ENCODE peak calls at places on chromosome 12, in six cellular contexts. One of them, this sample, is unnamed.

GRCh38 chr12:126551882-126552281 is 1486.6 kb downstream of the AACS start:
- DNase-seq in astrocyte: no peak
- DNase-seq in HepG2: no peak
- DNase-seq in GM12878: no peak
- DNase-seq in mammary epithelial cell: no peak
- DNase-seq in endothelial cell of umbilical vein: no peak
- DNase-seq in this sample: no peak

GRCh38 chr12:8088574-8088973 is 6.5 kb downstream of the NECAP1 start:
- DNase-seq in astrocyte: no peak
- DNase-seq in HepG2: no peak
- DNase-seq in GM12878: no peak
- DNase-seq in mammary epithelial cell: no peak
- DNase-seq in endothelial cell of umbilical vein: no peak
- DNase-seq in this sample: no peak

GRCh38 chr12:100826323-100826722 is 31.7 kb downstream of the ANO4 start:
- DNase-seq in astrocyte: peak
- DNase-seq in HepG2: peak
- DNase-seq in GM12878: no peak
- DNase-seq in mammary epithelial cell: peak
- DNase-seq in endothelial cell of umbilical vein: peak
- DNase-seq in this sample: peak

GRCh38 chr12:3061129-3061857 is 15.9 kb upstream of the TSPAN9 start:
- DNase-seq in astrocyte: peak
- DNase-seq in HepG2: no peak
- DNase-seq in GM12878: no peak
- DNase-seq in mammary epithelial cell: no peak
- DNase-seq in endothelial cell of umbilical vein: no peak
- DNase-seq in this sample: peak

GRCh38 chr12:79125358-79125757 is 260.8 kb downstream of the SYT1 start:
- DNase-seq in astrocyte: no peak
- DNase-seq in HepG2: no peak
- DNase-seq in GM12878: no peak
- DNase-seq in mammary epithelial cell: no peak
- DNase-seq in endothelial cell of umbilical vein: no peak
- DNase-seq in this sample: no peak

GRCh38 chr12:109433618-109434017 is 43.5 kb downstream of the KCTD10 start:
- DNase-seq in astrocyte: no peak
- DNase-seq in HepG2: no peak
- DNase-seq in GM12878: no peak
- DNase-seq in mammary epithelial cell: no peak
- DNase-seq in endothelial cell of umbilical vein: no peak
- DNase-seq in this sample: no peak

GRCh38 chr12:121861549-121862254 is 3.0 kb upstream of the HPD start:
- DNase-seq in astrocyte: peak
- DNase-seq in HepG2: peak
- DNase-seq in GM12878: no peak
- DNase-seq in mammary epithelial cell: no peak
- DNase-seq in endothelial cell of umbilical vein: no peak
- DNase-seq in this sample: peak

GRCh38 chr12:1635656-1636055 is 6.6 kb downstream of the WNT5B start:
- DNase-seq in astrocyte: no peak
- DNase-seq in HepG2: no peak
- DNase-seq in GM12878: no peak
- DNase-seq in mammary epithelial cell: no peak
- DNase-seq in endothelial cell of umbilical vein: no peak
- DNase-seq in this sample: no peak

GRCh38 chr12:56128669-56129209 is 672 bp downstream of the ESYT1 start:
- DNase-seq in astrocyte: no peak
- DNase-seq in HepG2: no peak
- DNase-seq in GM12878: no peak
- DNase-seq in mammary epithelial cell: peak
- DNase-seq in endothelial cell of umbilical vein: peak
- DNase-seq in this sample: peak

GRCh38 chr12:50786498-50787231 is 22.8 kb downstream of the ATF1 start:
- DNase-seq in astrocyte: peak
- DNase-seq in HepG2: peak
- DNase-seq in GM12878: no peak
- DNase-seq in mammary epithelial cell: peak
- DNase-seq in endothelial cell of umbilical vein: peak
- DNase-seq in this sample: peak

GRCh38 chr12:62468394-62468793 is 1.8 kb downstream of the MON2 start:
- DNase-seq in astrocyte: no peak
- DNase-seq in HepG2: no peak
- DNase-seq in GM12878: no peak
- DNase-seq in mammary epithelial cell: no peak
- DNase-seq in endothelial cell of umbilical vein: no peak
- DNase-seq in this sample: no peak

GRCh38 chr12:48865141-48865440 is 579 bp downstream of the RND1 start:
- DNase-seq in astrocyte: no peak
- DNase-seq in HepG2: no peak
- DNase-seq in GM12878: no peak
- DNase-seq in mammary epithelial cell: no peak
- DNase-seq in endothelial cell of umbilical vein: no peak
- DNase-seq in this sample: no peak

GRCh38 chr12:38370311-38370710 is 53.7 kb downstream of the ALG10B start:
- DNase-seq in astrocyte: no peak
- DNase-seq in HepG2: no peak
- DNase-seq in GM12878: no peak
- DNase-seq in mammary epithelial cell: peak
- DNase-seq in endothelial cell of umbilical vein: no peak
- DNase-seq in this sample: no peak

GRCh38 chr12:111841236-111841749 is 735 bp upstream of the MAPKAPK5 start:
- DNase-seq in astrocyte: no peak
- DNase-seq in HepG2: no peak
- DNase-seq in GM12878: no peak
- DNase-seq in mammary epithelial cell: no peak
- DNase-seq in endothelial cell of umbilical vein: peak
- DNase-seq in this sample: peak

GRCh38 chr12:29317556-29318363 is 63.2 kb downstream of the ERGIC2 start:
- DNase-seq in astrocyte: peak
- DNase-seq in HepG2: peak
- DNase-seq in GM12878: peak
- DNase-seq in mammary epithelial cell: peak
- DNase-seq in endothelial cell of umbilical vein: peak
- DNase-seq in this sample: peak

GRCh38 chr12:10562306-10562933 is 51.0 kb downstream of the MAGOHB start:
- DNase-seq in astrocyte: peak
- DNase-seq in HepG2: peak
- DNase-seq in GM12878: no peak
- DNase-seq in mammary epithelial cell: peak
- DNase-seq in endothelial cell of umbilical vein: peak
- DNase-seq in this sample: peak

GRCh38 chr12:24754690-24755638 is 193.9 kb downstream of the BCAT1 start:
- DNase-seq in astrocyte: peak
- DNase-seq in HepG2: peak
- DNase-seq in GM12878: no peak
- DNase-seq in mammary epithelial cell: peak
- DNase-seq in endothelial cell of umbilical vein: no peak
- DNase-seq in this sample: peak

GRCh38 chr12:110245278-110245868 is 35.7 kb upstream of the ATP2A2 start:
- DNase-seq in astrocyte: no peak
- DNase-seq in HepG2: peak
- DNase-seq in GM12878: no peak
- DNase-seq in mammary epithelial cell: no peak
- DNase-seq in endothelial cell of umbilical vein: peak
- DNase-seq in this sample: no peak

GRCh38 chr12:71551529-71551928 is 111.9 kb downstream of the LGR5 start:
- DNase-seq in astrocyte: peak
- DNase-seq in HepG2: no peak
- DNase-seq in GM12878: no peak
- DNase-seq in mammary epithelial cell: no peak
- DNase-seq in endothelial cell of umbilical vein: peak
- DNase-seq in this sample: peak

GRCh38 chr12:2627343-2628191 is 167.2 kb upstream of the FKBP4 start:
- DNase-seq in astrocyte: no peak
- DNase-seq in HepG2: no peak
- DNase-seq in GM12878: no peak
- DNase-seq in mammary epithelial cell: no peak
- DNase-seq in endothelial cell of umbilical vein: no peak
- DNase-seq in this sample: no peak

GRCh38 chr12:16359512-16360491 is 12.4 kb downstream of the MGST1 start:
- DNase-seq in astrocyte: peak
- DNase-seq in HepG2: peak
- DNase-seq in GM12878: no peak
- DNase-seq in mammary epithelial cell: peak
- DNase-seq in endothelial cell of umbilical vein: peak
- DNase-seq in this sample: peak

GRCh38 chr12:15856097-15856982 is 25.8 kb upstream of the STRAP start:
- DNase-seq in astrocyte: peak
- DNase-seq in HepG2: peak
- DNase-seq in GM12878: peak
- DNase-seq in mammary epithelial cell: peak
- DNase-seq in endothelial cell of umbilical vein: peak
- DNase-seq in this sample: peak

GRCh38 chr12:42810006-42810405 is 220.5 kb upstream of the PRICKLE1 start:
- DNase-seq in astrocyte: peak
- DNase-seq in HepG2: no peak
- DNase-seq in GM12878: no peak
- DNase-seq in mammary epithelial cell: no peak
- DNase-seq in endothelial cell of umbilical vein: no peak
- DNase-seq in this sample: peak

GRCh38 chr12:2551097-2551496 is 243.7 kb upstream of the FKBP4 start:
- DNase-seq in astrocyte: no peak
- DNase-seq in HepG2: no peak
- DNase-seq in GM12878: no peak
- DNase-seq in mammary epithelial cell: no peak
- DNase-seq in endothelial cell of umbilical vein: no peak
- DNase-seq in this sample: no peak

GRCh38 chr12:40829738-40830144 is 137.5 kb downstream of the CNTN1 start:
- DNase-seq in astrocyte: no peak
- DNase-seq in HepG2: no peak
- DNase-seq in GM12878: no peak
- DNase-seq in mammary epithelial cell: peak
- DNase-seq in endothelial cell of umbilical vein: no peak
- DNase-seq in this sample: peak

GRCh38 chr12:2629051-2629450 is 165.7 kb upstream of the FKBP4 start:
- DNase-seq in astrocyte: no peak
- DNase-seq in HepG2: no peak
- DNase-seq in GM12878: no peak
- DNase-seq in mammary epithelial cell: no peak
- DNase-seq in endothelial cell of umbilical vein: no peak
- DNase-seq in this sample: no peak

GRCh38 chr12:49543221-49543913 is 4.5 kb downstream of the KCNH3 start:
- DNase-seq in astrocyte: no peak
- DNase-seq in HepG2: no peak
- DNase-seq in GM12878: no peak
- DNase-seq in mammary epithelial cell: no peak
- DNase-seq in endothelial cell of umbilical vein: no peak
- DNase-seq in this sample: no peak

GRCh38 chr12:108724054-108724889 is 7.0 kb downstream of the CORO1C start:
- DNase-seq in astrocyte: peak
- DNase-seq in HepG2: no peak
- DNase-seq in GM12878: no peak
- DNase-seq in mammary epithelial cell: peak
- DNase-seq in endothelial cell of umbilical vein: peak
- DNase-seq in this sample: peak

DNA sequence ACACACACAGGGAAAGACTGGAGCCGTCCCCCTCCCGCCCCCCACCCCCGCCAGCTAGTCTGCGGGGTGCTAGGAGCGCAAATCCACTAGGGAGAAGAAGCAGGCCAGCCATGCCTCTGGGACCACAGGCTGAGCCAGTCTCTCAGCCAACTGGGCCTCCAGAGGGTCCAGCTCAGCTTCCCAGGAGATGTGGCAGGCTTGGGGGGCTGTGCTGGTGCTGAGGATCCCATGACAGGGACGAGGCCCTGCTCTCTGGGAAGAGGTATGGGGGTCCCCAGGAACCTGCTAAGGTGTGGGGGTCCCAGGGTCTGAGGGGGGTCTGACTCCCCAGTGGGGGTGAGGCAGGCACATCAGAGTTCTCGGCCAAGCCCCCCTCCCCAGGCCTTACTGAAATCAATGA is 133.5 kb downstream of the NCOR2 start:
- DNase-seq in astrocyte: no peak
- DNase-seq in HepG2: no peak
- DNase-seq in GM12878: no peak
- DNase-seq in mammary epithelial cell: no peak
- DNase-seq in endothelial cell of umbilical vein: no peak
- DNase-seq in this sample: no peak
- H3K9ac ChIP-seq in astrocyte: no peak
- H3K9ac ChIP-seq in HepG2: no peak
- H3K9ac ChIP-seq in GM12878: no peak
- H3K9ac ChIP-seq in mammary epithelial cell: no peak
- H3K9ac ChIP-seq in endothelial cell of umbilical vein: no peak
- H3K9ac ChIP-seq in this sample: no peak

DNA sequence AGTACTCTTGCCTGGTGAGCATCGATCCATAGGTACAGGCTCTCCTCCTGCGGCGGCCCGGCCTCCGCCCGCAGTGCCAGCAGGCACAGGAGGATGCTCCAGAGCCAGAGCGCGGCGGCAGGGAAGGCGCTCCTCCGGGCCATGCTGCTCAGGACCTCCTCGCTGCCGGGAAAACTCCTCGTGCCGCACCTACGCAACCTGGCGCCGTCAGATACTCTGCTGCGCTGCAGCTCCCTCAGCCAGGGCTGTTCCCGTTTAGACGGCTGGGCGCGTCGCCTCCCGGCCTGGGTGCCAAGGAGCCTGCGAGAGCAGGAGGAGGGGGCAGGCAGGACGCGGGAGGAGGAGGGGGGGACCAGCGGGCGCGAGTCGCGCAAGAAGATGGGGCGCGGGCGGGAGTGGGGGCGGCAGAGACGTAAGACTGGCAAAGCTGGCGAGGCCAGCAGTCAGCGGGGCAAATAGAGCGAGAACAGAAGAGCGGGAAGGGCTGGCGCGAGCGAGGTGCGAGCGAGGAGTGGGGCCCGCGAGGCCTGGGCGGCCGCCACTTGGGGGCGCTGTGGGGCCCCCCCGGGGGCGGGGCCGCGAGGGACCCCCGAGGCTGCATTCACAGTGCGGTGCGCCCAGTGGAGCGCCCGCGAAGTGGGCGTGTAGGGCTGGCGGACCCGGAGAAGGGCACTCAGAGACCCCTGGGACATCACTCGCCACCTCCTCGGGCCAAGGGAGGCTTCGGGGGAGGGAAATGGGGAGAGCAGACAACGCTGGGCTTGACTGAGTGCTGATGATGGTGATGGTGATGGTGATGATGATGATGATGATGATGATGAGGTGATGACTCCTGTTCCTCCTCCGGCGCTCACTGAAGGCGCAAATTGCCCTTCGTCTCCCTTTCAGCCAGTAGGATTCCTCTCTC is at the start of gene WIF1:
- DNase-seq in astrocyte: no peak
- DNase-seq in HepG2: no peak
- DNase-seq in GM12878: no peak
- DNase-seq in mammary epithelial cell: peak
- DNase-seq in endothelial cell of umbilical vein: peak
- DNase-seq in this sample: peak
- TF ChIP-seq EZH2 in astrocyte: peak
- TF ChIP-seq EZH2 in HepG2: no peak
- TF ChIP-seq EZH2 in GM12878: no peak
- TF ChIP-seq EZH2 in mammary epithelial cell: peak
- TF ChIP-seq EZH2 in endothelial cell of umbilical vein: peak
- TF ChIP-seq EZH2 in this sample: peak

GRCh38 chr12:6342140-6342889 is 439 bp upstream of the TNFRSF1A start:
- DNase-seq in astrocyte: no peak
- DNase-seq in HepG2: no peak
- DNase-seq in GM12878: no peak
- DNase-seq in mammary epithelial cell: peak
- DNase-seq in endothelial cell of umbilical vein: no peak
- DNase-seq in this sample: no peak
- H3K9ac ChIP-seq in astrocyte: peak
- H3K9ac ChIP-seq in HepG2: peak
- H3K9ac ChIP-seq in GM12878: peak
- H3K9ac ChIP-seq in mammary epithelial cell: peak
- H3K9ac ChIP-seq in endothelial cell of umbilical vein: peak
- H3K9ac ChIP-seq in this sample: peak

GRCh38 chr12:53939141-53940108 is 794 bp downstream of the HOXC13 start:
- DNase-seq in astrocyte: no peak
- DNase-seq in HepG2: peak
- DNase-seq in GM12878: no peak
- DNase-seq in mammary epithelial cell: peak
- DNase-seq in endothelial cell of umbilical vein: no peak
- DNase-seq in this sample: no peak
- TF ChIP-seq EZH2 in astrocyte: peak
- TF ChIP-seq EZH2 in HepG2: no peak
- TF ChIP-seq EZH2 in GM12878: no peak
- TF ChIP-seq EZH2 in mammary epithelial cell: no peak
- TF ChIP-seq EZH2 in endothelial cell of umbilical vein: peak
- TF ChIP-seq EZH2 in this sample: peak

This sample was measured in fibroblast of lung.